ENCODE peak calls at places on chromosomes 11 and 22, in five cellular contexts. One of them, this sample, is unnamed.

GRCh38 chr22:32754413-32755041 is 47.0 kb upstream of the TIMP3 start:
- DNase-seq in suprapubic skin: no peak
- DNase-seq in GM12878: no peak
- DNase-seq in endothelial cell of umbilical vein: no peak
- DNase-seq in sigmoid colon: no peak
- DNase-seq in this sample: peak; percentile 16

GRCh38 chr11:77173494-77173893 is 45.4 kb downstream of the MYO7A start:
- DNase-seq in suprapubic skin: no peak
- DNase-seq in endothelial cell of umbilical vein: peak; percentile 38
- DNase-seq in sigmoid colon: no peak
- DNase-seq in GM12878: no peak
- DNase-seq in this sample: no peak

GRCh38 chr22:46661221-46661851 is 41.1 kb downstream of the GRAMD4 start:
- DNase-seq in endothelial cell of umbilical vein: no peak
- DNase-seq in suprapubic skin: no peak
- DNase-seq in GM12878: no peak
- DNase-seq in sigmoid colon: no peak
- DNase-seq in this sample: no peak

GRCh38 chr11:67071420-67072284 is 15.0 kb downstream of the RHOD start:
- DNase-seq in GM12878: no peak
- DNase-seq in sigmoid colon: peak; percentile 80
- DNase-seq in endothelial cell of umbilical vein: peak; percentile 69
- DNase-seq in suprapubic skin: no peak
- DNase-seq in this sample: peak; percentile 85

GRCh38 chr11:60914620-60915249 is 777 bp downstream of the TMEM109 start:
- DNase-seq in sigmoid colon: peak; percentile 71
- DNase-seq in GM12878: no peak
- DNase-seq in suprapubic skin: no peak
- DNase-seq in endothelial cell of umbilical vein: peak; percentile 66
- DNase-seq in this sample: peak; percentile 38

GRCh38 chr11:73528877-73529530 is 68.9 kb downstream of the FAM168A start:
- DNase-seq in GM12878: no peak
- DNase-seq in sigmoid colon: no peak
- DNase-seq in endothelial cell of umbilical vein: peak; percentile 5
- DNase-seq in suprapubic skin: no peak
- DNase-seq in this sample: no peak

GRCh38 chr11:119844808-119845207 is 115.8 kb upstream of the NECTIN1 start:
- DNase-seq in GM12878: no peak
- DNase-seq in suprapubic skin: no peak
- DNase-seq in endothelial cell of umbilical vein: no peak
- DNase-seq in sigmoid colon: no peak
- DNase-seq in this sample: no peak

GRCh38 chr22:42769574-42770447 is 49.1 kb upstream of the A4GALT start:
- DNase-seq in suprapubic skin: no peak
- DNase-seq in GM12878: peak; percentile 44
- DNase-seq in endothelial cell of umbilical vein: peak; percentile 62
- DNase-seq in sigmoid colon: peak; percentile 85
- DNase-seq in this sample: peak; percentile 54

GRCh38 chr22:39535831-39536449 is 3.4 kb upstream of the RPS19BP1 start:
- DNase-seq in endothelial cell of umbilical vein: no peak
- DNase-seq in suprapubic skin: no peak
- DNase-seq in sigmoid colon: no peak
- DNase-seq in GM12878: no peak
- DNase-seq in this sample: no peak

GRCh38 chr22:22210375-22210774 is 34.2 kb upstream of the VPREB1 start:
- DNase-seq in endothelial cell of umbilical vein: peak; percentile 41
- DNase-seq in GM12878: no peak
- DNase-seq in sigmoid colon: no peak
- DNase-seq in suprapubic skin: no peak
- DNase-seq in this sample: no peak

DNA sequence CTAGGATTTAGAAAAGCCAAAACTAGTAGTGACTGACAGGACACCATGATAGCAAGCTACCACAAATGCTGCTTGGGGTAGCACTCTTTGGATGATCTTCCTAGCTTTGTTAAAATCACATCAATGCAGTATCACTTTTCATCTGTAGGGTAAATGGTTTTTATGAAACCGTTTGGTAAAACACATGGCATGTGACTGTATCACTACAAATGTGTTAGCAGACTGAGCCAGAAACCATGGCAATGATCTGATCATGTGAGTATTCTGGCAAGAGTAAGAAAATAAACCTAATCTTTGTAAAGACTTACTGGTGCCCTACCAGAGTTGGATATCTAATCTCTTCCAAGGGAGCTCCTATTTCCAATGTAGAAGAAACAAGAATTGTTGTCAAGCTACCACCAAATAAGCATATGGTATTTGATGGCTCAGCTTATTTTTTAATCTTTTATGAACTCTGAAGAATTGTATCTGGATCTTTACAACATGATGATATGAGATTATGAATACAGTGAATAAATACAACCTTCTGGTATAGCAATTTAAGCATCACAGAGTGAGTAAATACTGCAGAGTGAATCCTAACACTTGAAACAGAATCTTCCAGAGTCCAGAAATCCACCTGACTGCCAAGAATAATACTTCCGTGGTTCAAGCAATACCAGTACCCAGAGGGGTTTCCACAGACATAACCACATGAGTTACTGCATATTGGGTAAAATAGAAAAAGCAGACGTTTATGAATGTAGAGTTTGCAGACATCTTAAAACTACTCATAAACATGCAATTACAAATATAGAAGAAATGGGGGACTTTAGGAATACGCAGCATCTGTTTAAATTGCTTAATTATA is 238.9 kb downstream of the TTC28 start:
- DNase-seq in suprapubic skin: no peak
- DNase-seq in sigmoid colon: no peak
- DNase-seq in endothelial cell of umbilical vein: peak; percentile 16
- DNase-seq in GM12878: no peak
- DNase-seq in this sample: no peak
- H3K4me3 ChIP-seq in suprapubic skin: no peak overlapping the region
- H3K4me3 ChIP-seq in sigmoid colon: no peak overlapping the region
- H3K4me3 ChIP-seq in endothelial cell of umbilical vein: no peak overlapping the region
- H3K4me3 ChIP-seq in GM12878: no peak overlapping the region
- H3K4me3 ChIP-seq in this sample: no peak overlapping the region

DNA sequence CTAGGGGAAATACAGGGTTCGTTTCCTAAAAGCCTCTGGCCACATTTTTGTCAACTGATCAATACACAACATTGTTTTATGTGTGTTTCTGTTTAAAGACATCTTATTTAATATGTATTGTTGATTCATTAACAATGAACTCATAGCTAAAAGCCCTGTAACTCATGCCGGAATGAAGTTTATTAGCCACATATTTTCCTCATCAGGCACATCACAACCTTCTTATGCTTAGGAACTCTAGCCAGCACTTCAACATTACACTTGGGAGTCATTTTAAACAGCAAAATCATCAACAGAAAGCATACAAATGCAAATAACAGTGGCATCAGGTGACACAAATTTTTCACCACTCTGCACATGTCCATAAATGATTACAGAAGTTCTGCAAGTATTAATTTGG is 15.1 kb upstream of the BLID start:
- DNase-seq in endothelial cell of umbilical vein: no peak
- DNase-seq in GM12878: no peak
- DNase-seq in suprapubic skin: no peak
- DNase-seq in sigmoid colon: no peak
- DNase-seq in this sample: no peak
- TF ChIP-seq POLR2AphosphoS5 in endothelial cell of umbilical vein: no peak
- TF ChIP-seq POLR2AphosphoS5 in GM12878: no peak
- TF ChIP-seq POLR2AphosphoS5 in suprapubic skin: no peak
- TF ChIP-seq POLR2AphosphoS5 in sigmoid colon: no peak
- TF ChIP-seq POLR2AphosphoS5 in this sample: no peak

DNA sequence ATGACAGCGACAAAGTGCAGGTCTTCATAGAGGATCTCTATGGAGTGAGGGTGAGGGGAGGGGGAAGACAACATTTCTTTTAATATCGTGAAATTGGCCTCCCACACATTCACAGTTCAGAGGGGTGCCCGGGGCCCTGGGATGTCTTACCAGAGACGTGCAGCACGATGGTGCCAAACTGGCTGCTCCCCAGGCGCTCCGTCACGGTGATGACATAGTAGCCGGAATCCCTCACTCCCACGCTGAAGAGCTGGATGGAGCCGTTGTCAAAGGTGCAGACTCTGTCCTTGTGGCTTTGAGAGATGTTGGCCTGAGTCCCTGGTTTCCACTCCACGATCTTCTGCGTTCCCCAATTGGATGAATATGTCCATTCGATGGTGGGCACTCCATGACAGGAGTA is 29.6 kb downstream of the VSTM5 start:
- DNase-seq in sigmoid colon: no peak
- DNase-seq in suprapubic skin: no peak
- DNase-seq in GM12878: no peak
- DNase-seq in endothelial cell of umbilical vein: no peak
- DNase-seq in this sample: no peak
- H3K4me3 ChIP-seq in sigmoid colon: no peak overlapping the region
- H3K4me3 ChIP-seq in suprapubic skin: no peak overlapping the region
- H3K4me3 ChIP-seq in GM12878: no peak overlapping the region
- H3K4me3 ChIP-seq in endothelial cell of umbilical vein: no peak overlapping the region
- H3K4me3 ChIP-seq in this sample: no peak overlapping the region

GRCh38 chr22:29581799-29582198 is 886 bp upstream of the NIPSNAP1 start:
- DNase-seq in sigmoid colon: no peak
- DNase-seq in GM12878: no peak
- DNase-seq in suprapubic skin: no peak
- DNase-seq in endothelial cell of umbilical vein: no peak
- DNase-seq in this sample: peak; percentile 71

GRCh38 chr22:29584975-29585374 is 4.1 kb upstream of the NIPSNAP1 start:
- DNase-seq in suprapubic skin: no peak
- DNase-seq in GM12878: no peak
- DNase-seq in endothelial cell of umbilical vein: no peak
- DNase-seq in sigmoid colon: no peak
- DNase-seq in this sample: no peak

GRCh38 chr22:29578462-29578861 is 2.5 kb downstream of the NIPSNAP1 start:
- DNase-seq in sigmoid colon: no peak
- DNase-seq in suprapubic skin: no peak
- DNase-seq in endothelial cell of umbilical vein: no peak
- DNase-seq in GM12878: no peak
- DNase-seq in this sample: no peak

GRCh38 chr22:29574762-29575450 is 6.0 kb downstream of the NIPSNAP1 start:
- DNase-seq in GM12878: no peak
- DNase-seq in suprapubic skin: no peak
- DNase-seq in endothelial cell of umbilical vein: no peak
- DNase-seq in sigmoid colon: no peak
- DNase-seq in this sample: no peak

DNA sequence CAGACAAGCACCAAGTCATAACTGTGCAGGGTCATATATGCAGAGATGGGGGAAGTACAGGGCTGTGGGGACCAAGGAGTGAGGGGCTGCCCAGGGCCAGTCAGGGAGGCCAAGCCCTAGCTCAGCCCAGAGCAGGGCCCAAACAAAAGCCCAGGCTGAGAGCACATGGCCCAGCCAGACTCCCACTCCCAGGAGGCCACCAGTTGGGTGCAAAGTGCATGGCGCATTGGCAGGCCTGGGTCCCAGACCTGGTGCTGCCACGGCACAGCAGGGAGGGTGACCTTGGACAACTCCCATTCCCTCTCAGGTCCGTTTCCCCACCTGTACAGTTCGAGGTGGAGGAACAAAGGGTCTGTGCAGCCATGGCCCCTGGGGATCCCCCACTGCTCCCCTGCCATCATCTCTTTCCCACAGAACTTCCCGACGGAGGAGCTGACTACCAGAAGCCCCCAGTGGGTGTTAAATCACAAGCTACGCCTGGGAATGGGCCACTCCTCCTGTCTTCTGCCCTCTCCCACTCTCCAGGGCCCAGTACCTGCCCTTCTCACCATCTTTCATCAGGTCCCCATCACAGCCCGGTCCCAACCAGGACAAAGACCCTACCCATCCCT is 608 bp downstream of the NIPSNAP1 start:
- DNase-seq in endothelial cell of umbilical vein: no peak
- DNase-seq in suprapubic skin: no peak
- DNase-seq in GM12878: no peak
- DNase-seq in sigmoid colon: no peak
- DNase-seq in this sample: peak; percentile 33
- TF ChIP-seq POLR2AphosphoS5 in endothelial cell of umbilical vein: no peak
- TF ChIP-seq POLR2AphosphoS5 in suprapubic skin: no peak
- TF ChIP-seq POLR2AphosphoS5 in GM12878: no peak
- TF ChIP-seq POLR2AphosphoS5 in sigmoid colon: no peak
- TF ChIP-seq POLR2AphosphoS5 in this sample: no peak

GRCh38 chr22:36756031-36756430 is 19.9 kb downstream of the IFT27 start:
- DNase-seq in GM12878: no peak
- DNase-seq in endothelial cell of umbilical vein: no peak
- DNase-seq in sigmoid colon: peak; percentile 50
- DNase-seq in suprapubic skin: peak; percentile 36
- DNase-seq in this sample: no peak
- H3K4me3 ChIP-seq in GM12878: no peak overlapping the region
- H3K4me3 ChIP-seq in endothelial cell of umbilical vein: no peak overlapping the region
- H3K4me3 ChIP-seq in sigmoid colon: no peak overlapping the region
- H3K4me3 ChIP-seq in suprapubic skin: no peak overlapping the region
- H3K4me3 ChIP-seq in this sample: no peak overlapping the region